ENCODE peak calls at places on chromosomes 13 and 19, in ten cellular contexts. Z is iPS DF 6.9; S is uterus; Y is germinal center; V is erythroblast; T is mesothelial cell of epicardium; N is amygdala; E is H54; G is activated effector memory CD4-positive, alpha-beta T cell treated with Interleukin-2 at 50 U/mL for 16 hours; W is neural progenitor cell. C is an unnamed sample.

GRCh38 chr13:84607614-84608013 is 725.3 kb upstream of the SLITRK1 start:
- DNase-seq in S (no peak), N (no peak), E (no peak), T (no peak), Z (no peak), V (no peak), G (no peak), W (no peak), Y (no peak), C (no peak)

GRCh38 chr13:40438999-40439797 is 227.2 kb downstream of the FOXO1 start:
- DNase-seq in G (no peak), T (no peak), S (peak), Z (no peak), W (no peak), E (no peak), Y (no peak), V (no peak), N (no peak), C (no peak)

GRCh38 chr13:77213644-77214043 is 113.2 kb downstream of the MYCBP2 start:
- DNase-seq in G (no peak), T (no peak), V (no peak), Z (no peak), S (no peak), Y (no peak), N (no peak), E (no peak), W (no peak), C (no peak)

GRCh38 chr19:33063356-33064116 is 1.2 kb downstream of the RHPN2 start:
- DNase-seq in W (peak), E (no peak), N (no peak), Z (no peak), T (no peak), G (no peak), S (peak), Y (no peak), V (no peak), C (no peak)

GRCh38 chr13:90402102-90402501 is 945.4 kb upstream of the MIR17HG start:
- DNase-seq in E (no peak), G (no peak), W (no peak), N (no peak), S (no peak), V (no peak), T (no peak), Y (no peak), Z (no peak), C (no peak)

GRCh38 chr19:47514869-47515588 is at the start of gene NAPA:
- DNase-seq in W (peak), N (peak), Y (peak), E (peak), G (peak), Z (peak), S (peak), T (peak), V (peak), C (peak)

GRCh38 chr13:77002590-77003190 is 10.8 kb downstream of the CLN5 start:
- DNase-seq in S (no peak), G (no peak), N (no peak), Y (no peak), W (peak), Z (no peak), E (no peak), V (peak), T (no peak), C (no peak)

GRCh38 chr19:50332264-50333038 is 3.3 kb upstream of the KCNC3 start:
- DNase-seq in G (no peak), S (no peak), T (peak), Y (no peak), E (no peak), V (no peak), W (peak), Z (no peak), N (no peak), C (no peak)

GRCh38 chr19:53624776-53625540 is 6.8 kb upstream of the DPRX start:
- DNase-seq in Z (no peak), W (no peak), N (no peak), T (no peak), G (no peak), V (no peak), Y (no peak), S (no peak), E (no peak), C (no peak)

GRCh38 chr19:12194827-12195500 is 32.1 kb downstream of the ZNF136 start:
- DNase-seq in T (no peak), Z (peak), E (no peak), W (no peak), S (peak), N (peak), G (peak), V (peak), Y (peak), C (peak)

GRCh38 chr19:30873003-30873402 is 476.2 kb downstream of the TSHZ3 start:
- DNase-seq in W (no peak), G (no peak), Z (no peak), Y (no peak), V (no peak), T (no peak), E (no peak), S (no peak), N (no peak), C (no peak)

GRCh38 chr13:24717217-24717616 is 37.0 kb downstream of the ATP12A start:
- DNase-seq in Z (no peak), E (no peak), T (no peak), V (no peak), Y (no peak), W (no peak), G (no peak), S (no peak), N (no peak), C (no peak)

GRCh38 chr13:94073006-94073744 is 406.3 kb downstream of the DCT start:
- DNase-seq in W (no peak), G (no peak), S (no peak), Z (no peak), E (no peak), N (no peak), T (no peak), Y (no peak), V (no peak), C (no peak)

GRCh38 chr19:39093761-39094160 is 9.6 kb downstream of the ACP7 start:
- DNase-seq in S (no peak), Z (no peak), Y (no peak), T (no peak), V (no peak), W (no peak), G (no peak), E (no peak), N (no peak), C (no peak)

GRCh38 chr13:111219306-111219705 is 101.1 kb upstream of the TEX29 start:
- DNase-seq in E (no peak), N (no peak), Y (no peak), G (no peak), T (no peak), V (no peak), W (no peak), S (no peak), Z (no peak), C (no peak)

GRCh38 chr13:35514166-35514565 is 37.7 kb upstream of the MAB21L1 start:
- DNase-seq in S (no peak), N (no peak), Y (no peak), G (no peak), Z (no peak), E (no peak), V (no peak), T (no peak), W (peak), C (no peak)

GRCh38 chr19:54421521-54421920 is 6.3 kb downstream of the TTYH1 start:
- DNase-seq in Y (no peak), N (no peak), Z (no peak), G (no peak), V (no peak), S (no peak), T (no peak), W (no peak), E (no peak), C (no peak)

GRCh38 chr13:33075996-33076395 is 59.8 kb downstream of the KL start:
- DNase-seq in E (no peak), G (no peak), N (no peak), Z (no peak), T (no peak), Y (no peak), S (no peak), V (no peak), W (no peak), C (no peak)

GRCh38 chr19:55563261-55563690 is 17.4 kb downstream of the ZNF579 start:
- DNase-seq in N (no peak), T (no peak), Z (no peak), E (no peak), S (peak), W (no peak), V (no peak), Y (no peak), G (no peak), C (no peak)

GRCh38 chr19:3842948-3843347 is 25.9 kb downstream of the ZFR2 start:
- DNase-seq in S (no peak), Y (no peak), G (no peak), W (no peak), Z (no peak), E (no peak), V (no peak), T (no peak), N (no peak), C (no peak)

GRCh38 chr19:16288544-16288943 is 36.1 kb upstream of the KLF2 start:
- DNase-seq in V (no peak), S (no peak), N (no peak), Z (no peak), G (no peak), W (no peak), E (no peak), Y (no peak), T (no peak), C (no peak)

GRCh38 chr13:24605923-24606372 is 74.3 kb upstream of the ATP12A start:
- DNase-seq in W (peak), Y (no peak), N (no peak), S (no peak), V (peak), Z (no peak), G (no peak), E (no peak), T (no peak), C (no peak)

C was measured in CD8-positive, alpha-beta T cell.